ENCODE peak calls at places on chromosomes 5 and 9, in six cellular contexts. S is activated CD8-positive, alpha-beta T cell treated with anti-CD3 and anti-CD28 coated beads, Interleukin-2, amount 10 ng/mL, durations not matched to agents 7 days and 5 days; T is EL; H is fibroblast of the aortic adventitia; E is activated gamma-delta T cell; J is RCC 7860. R is an unnamed sample.

GRCh38 chr5:19855453-19855852 is 132.5 kb downstream of the CDH18 start:
- DNase-seq in S (no peak), T (no peak), H (no peak), E (no peak), J (no peak), R (no peak)

GRCh38 chr5:67244345-67244793 is 47.8 kb upstream of the CD180 start:
- DNase-seq in S (no peak), T (no peak), H (peak), E (no peak), J (no peak), R (peak)

GRCh38 chr9:29214162-29214520 is 1640.9 kb upstream of the C9orf72 start:
- DNase-seq in S (no peak), T (no peak), H (no peak), E (no peak), J (no peak), R (no peak)

GRCh38 chr9:137423810-137424291 is 658 bp downstream of the NOXA1 start:
- DNase-seq in S (no peak), T (peak), H (no peak), E (no peak), J (no peak), R (no peak)

GRCh38 chr5:102975040-102975439 is 144.9 kb downstream of the GIN1 start:
- DNase-seq in S (no peak), T (no peak), H (no peak), E (no peak), J (no peak), R (no peak)

GRCh38 chr5:91182763-91183162 is 200.4 kb downstream of the ARRDC3 start:
- DNase-seq in S (no peak), T (no peak), H (peak), E (no peak), J (no peak), R (peak)

GRCh38 chr9:127218818-127219217 is 45.8 kb upstream of the GARNL3 start:
- DNase-seq in S (no peak), T (no peak), H (no peak), E (no peak), J (no peak), R (no peak)

GRCh38 chr5:172179032-172179989 is 8.7 kb downstream of the STK10 start:
- DNase-seq in S (peak), T (peak), H (peak), E (peak), J (no peak), R (no peak)

GRCh38 chr5:102911973-102912372 is 156.9 kb downstream of the PAM start:
- DNase-seq in S (no peak), T (peak), H (peak), E (no peak), J (peak), R (peak)

GRCh38 chr9:93898502-93899426 is 56.4 kb downstream of the BARX1 start:
- DNase-seq in S (no peak), T (no peak), H (no peak), E (no peak), J (no peak), R (no peak)

GRCh38 chr9:99085949-99086948 is 18.7 kb upstream of the TGFBR1 start:
- DNase-seq in S (no peak), T (peak), H (peak), E (no peak), J (no peak), R (no peak)

GRCh38 chr5:58965677-58966414 is 383.0 kb downstream of the RAB3C start:
- DNase-seq in S (no peak), T (no peak), H (no peak), E (no peak), J (no peak), R (no peak)

GRCh38 chr9:98178874-98179850 is 13.3 kb downstream of the CORO2A start:
- DNase-seq in S (no peak), T (no peak), H (no peak), E (no peak), J (no peak), R (no peak)

GRCh38 chr5:127933348-127933747 is 150.2 kb upstream of the SLC12A2 start:
- DNase-seq in S (no peak), T (no peak), H (no peak), E (no peak), J (peak), R (no peak)

GRCh38 chr5:17005087-17005828 is 69.2 kb upstream of the MYO10 start:
- DNase-seq in S (no peak), T (no peak), H (no peak), E (no peak), J (no peak), R (no peak)

GRCh38 chr9:131119600-131119999 is 5.8 kb upstream of the NUP214 start:
- DNase-seq in S (no peak), T (no peak), H (no peak), E (no peak), J (no peak), R (no peak)

GRCh38 chr5:139648205-139649081 is at the start of gene CXXC5:
- DNase-seq in S (peak), T (peak), H (peak), E (peak), J (peak), R (peak)

GRCh38 chr9:116074658-116075057 is 78.9 kb upstream of the PAPPA start:
- DNase-seq in S (no peak), T (peak), H (peak), E (no peak), J (peak), R (no peak)

GRCh38 chr5:72682561-72682960 is 133.9 kb upstream of the TNPO1 start:
- DNase-seq in S (no peak), T (no peak), H (no peak), E (no peak), J (no peak), R (no peak)

GRCh38 chr5:81402180-81402930 is 8.4 kb upstream of the ACOT12 start:
- DNase-seq in S (no peak), T (no peak), H (no peak), E (no peak), J (no peak), R (peak)

GRCh38 chr9:83382421-83382820 is 155.8 kb downstream of the FRMD3 start:
- DNase-seq in S (no peak), T (no peak), H (no peak), E (no peak), J (no peak), R (no peak)

GRCh38 chr9:131666029-131666428 is 73.8 kb downstream of the RAPGEF1 start:
- DNase-seq in S (no peak), T (no peak), H (peak), E (no peak), J (no peak), R (no peak)

GRCh38 chr5:37836173-37837100 is 3.4 kb downstream of the GDNF start:
- DNase-seq in S (no peak), T (peak), H (peak), E (no peak), J (no peak), R (no peak)

GRCh38 chr9:115000217-115000639 is 69.8 kb upstream of the TNFSF8 start:
- DNase-seq in S (no peak), T (no peak), H (no peak), E (no peak), J (peak), R (no peak)

GRCh38 chr5:110386782-110387181 is 339.7 kb downstream of the TMEM232 start:
- DNase-seq in S (no peak), T (peak), H (peak), E (no peak), J (peak), R (no peak)

GRCh38 chr9:132711846-132712245 is 41.6 kb downstream of the GTF3C4 start:
- DNase-seq in S (no peak), T (no peak), H (no peak), E (no peak), J (no peak), R (no peak)